ENCODE peak calls at places on chromosomes 11 and 22, in five cellular contexts. One of them, this sample, is unnamed. For H3K36me3, the result is how much of the 10 kb centered on the place peaks cover.

GRCh38 chr22:31630331-31631329 is 31.4 kb downstream of the PISD start:
- DNase-seq in breast epithelium: peak
- DNase-seq in Karpas-422: peak
- DNase-seq in GM23338: peak
- DNase-seq in tibial nerve: peak
- DNase-seq in this sample: no peak

GRCh38 chr11:6812391-6813005 is 13.0 kb upstream of the OR6A2 start:
- DNase-seq in breast epithelium: no peak
- DNase-seq in Karpas-422: peak
- DNase-seq in GM23338: peak
- DNase-seq in tibial nerve: peak
- DNase-seq in this sample: peak

GRCh38 chr11:120816711-120817110 is 207.2 kb upstream of the TBCEL start:
- DNase-seq in breast epithelium: no peak
- DNase-seq in Karpas-422: no peak
- DNase-seq in GM23338: no peak
- DNase-seq in tibial nerve: no peak
- DNase-seq in this sample: no peak

GRCh38 chr11:119426142-119426541 is 3.2 kb upstream of the THY1 start:
- DNase-seq in breast epithelium: no peak
- DNase-seq in Karpas-422: no peak
- DNase-seq in GM23338: peak
- DNase-seq in tibial nerve: no peak
- DNase-seq in this sample: no peak

GRCh38 chr22:24427500-24428164 is at the start of gene ADORA2A:
- DNase-seq in breast epithelium: no peak
- DNase-seq in Karpas-422: peak
- DNase-seq in GM23338: peak
- DNase-seq in tibial nerve: no peak
- DNase-seq in this sample: no peak

GRCh38 chr11:103877221-103877620 is 159.2 kb upstream of the DDI1 start:
- DNase-seq in breast epithelium: no peak
- DNase-seq in Karpas-422: peak
- DNase-seq in GM23338: no peak
- DNase-seq in tibial nerve: no peak
- DNase-seq in this sample: no peak

GRCh38 chr11:47488674-47489394 is 39.9 kb upstream of the RAPSN start:
- DNase-seq in breast epithelium: no peak
- DNase-seq in Karpas-422: no peak
- DNase-seq in GM23338: no peak
- DNase-seq in tibial nerve: no peak
- DNase-seq in this sample: no peak

GRCh38 chr11:105960252-105961245 is 61.5 kb downstream of the MSANTD4 start:
- DNase-seq in breast epithelium: no peak
- DNase-seq in Karpas-422: no peak
- DNase-seq in GM23338: peak
- DNase-seq in tibial nerve: no peak
- DNase-seq in this sample: no peak

GRCh38 chr11:105181521-105181920 is 42.0 kb upstream of the CARD18 start:
- DNase-seq in breast epithelium: no peak
- DNase-seq in Karpas-422: no peak
- DNase-seq in GM23338: no peak
- DNase-seq in tibial nerve: no peak
- DNase-seq in this sample: no peak

GRCh38 chr11:116376547-116376946 is 396.2 kb downstream of the BUD13 start:
- DNase-seq in breast epithelium: no peak
- DNase-seq in Karpas-422: no peak
- DNase-seq in GM23338: no peak
- DNase-seq in tibial nerve: no peak
- DNase-seq in this sample: no peak

GRCh38 chr22:48100685-48101417 is 1338.4 kb downstream of the TBC1D22A start:
- DNase-seq in breast epithelium: peak
- DNase-seq in Karpas-422: no peak
- DNase-seq in GM23338: no peak
- DNase-seq in tibial nerve: no peak
- DNase-seq in this sample: no peak

GRCh38 chr22:40401532-40401931 is 31.1 kb downstream of the SGSM3 start:
- DNase-seq in breast epithelium: no peak
- DNase-seq in Karpas-422: no peak
- DNase-seq in GM23338: no peak
- DNase-seq in tibial nerve: no peak
- DNase-seq in this sample: no peak

GRCh38 chr11:62707277-62707771 is at the start of the genes BSCL2 and GNG3:
- DNase-seq in breast epithelium: no peak
- DNase-seq in Karpas-422: peak
- DNase-seq in GM23338: peak
- DNase-seq in tibial nerve: no peak
- DNase-seq in this sample: no peak

GRCh38 chr11:71385091-71385490 is 63.1 kb downstream of the DHCR7 start:
- DNase-seq in breast epithelium: no peak
- DNase-seq in Karpas-422: no peak
- DNase-seq in GM23338: no peak
- DNase-seq in tibial nerve: no peak
- DNase-seq in this sample: no peak

GRCh38 chr11:64864473-64865285 is 13.7 kb downstream of the EHD1 start:
- DNase-seq in breast epithelium: no peak
- DNase-seq in Karpas-422: no peak
- DNase-seq in GM23338: no peak
- DNase-seq in tibial nerve: peak
- DNase-seq in this sample: no peak

GRCh38 chr11:128098840-128099239 is 488.5 kb downstream of the ETS1 start:
- DNase-seq in breast epithelium: no peak
- DNase-seq in Karpas-422: no peak
- DNase-seq in GM23338: peak
- DNase-seq in tibial nerve: no peak
- DNase-seq in this sample: no peak

GRCh38 chr11:112834277-112834755 is 126.9 kb upstream of the NCAM1 start:
- DNase-seq in breast epithelium: no peak
- DNase-seq in Karpas-422: no peak
- DNase-seq in GM23338: no peak
- DNase-seq in tibial nerve: no peak
- DNase-seq in this sample: no peak

GRCh38 chr11:43818220-43818619 is 62.4 kb upstream of the ALKBH3 start:
- DNase-seq in breast epithelium: no peak
- DNase-seq in Karpas-422: no peak
- DNase-seq in GM23338: no peak
- DNase-seq in tibial nerve: no peak
- DNase-seq in this sample: no peak

GRCh38 chr22:25477358-25477757 is 87.1 kb upstream of the GRK3 start:
- DNase-seq in breast epithelium: no peak
- DNase-seq in Karpas-422: no peak
- DNase-seq in GM23338: no peak
- DNase-seq in tibial nerve: no peak
- DNase-seq in this sample: no peak

GRCh38 chr11:28679795-28680194 is 571.6 kb downstream of the METTL15 start:
- DNase-seq in breast epithelium: no peak
- DNase-seq in Karpas-422: no peak
- DNase-seq in GM23338: no peak
- DNase-seq in tibial nerve: no peak
- DNase-seq in this sample: no peak

GRCh38 chr22:38187413-38188212 is 6.0 kb upstream of the PLA2G6 start:
- DNase-seq in breast epithelium: no peak
- DNase-seq in Karpas-422: no peak
- DNase-seq in GM23338: no peak
- DNase-seq in tibial nerve: no peak
- DNase-seq in this sample: no peak

GRCh38 chr11:111910637-111911562 is 670 bp downstream of the CRYAB start:
- DNase-seq in breast epithelium: no peak
- DNase-seq in Karpas-422: no peak
- DNase-seq in GM23338: no peak
- DNase-seq in tibial nerve: no peak
- DNase-seq in this sample: no peak

GRCh38 chr11:16148301-16148787 is 208.0 kb downstream of the SOX6 start:
- DNase-seq in breast epithelium: no peak
- DNase-seq in Karpas-422: no peak
- DNase-seq in GM23338: no peak
- DNase-seq in tibial nerve: peak
- DNase-seq in this sample: no peak

GRCh38 chr11:102240502-102240901 is 76.8 kb upstream of the BIRC3 start:
- DNase-seq in breast epithelium: no peak
- DNase-seq in Karpas-422: no peak
- DNase-seq in GM23338: no peak
- DNase-seq in tibial nerve: no peak
- DNase-seq in this sample: no peak

GRCh38 chr22:44037519-44038370 is 13.6 kb downstream of the PARVB start:
- DNase-seq in breast epithelium: no peak
- DNase-seq in Karpas-422: no peak
- DNase-seq in GM23338: no peak
- DNase-seq in tibial nerve: peak
- DNase-seq in this sample: peak

GRCh38 chr11:86021390-86021789 is 47.5 kb downstream of the PICALM start:
- DNase-seq in breast epithelium: no peak
- DNase-seq in Karpas-422: no peak
- DNase-seq in GM23338: no peak
- DNase-seq in tibial nerve: no peak
- DNase-seq in this sample: no peak

GRCh38 chr22:50701076-50701419 is 28.4 kb downstream of the SHANK3 start:
- DNase-seq in breast epithelium: no peak
- DNase-seq in Karpas-422: no peak
- DNase-seq in GM23338: no peak
- DNase-seq in tibial nerve: no peak
- DNase-seq in this sample: no peak

GRCh38 chr11:95544095-95544795 is 245.3 kb downstream of the FAM76B start:
- DNase-seq in breast epithelium: no peak
- DNase-seq in Karpas-422: no peak
- DNase-seq in GM23338: no peak
- DNase-seq in tibial nerve: no peak
- DNase-seq in this sample: no peak

GRCh38 chr11:46417711-46418110 is 26.1 kb upstream of the CHRM4 start:
- DNase-seq in breast epithelium: no peak
- DNase-seq in Karpas-422: no peak
- DNase-seq in GM23338: peak
- DNase-seq in tibial nerve: no peak
- DNase-seq in this sample: no peak
- H3K36me3 ChIP-seq in breast epithelium: under half
- H3K36me3 ChIP-seq in Karpas-422: under half
- H3K36me3 ChIP-seq in GM23338: under half
- H3K36me3 ChIP-seq in tibial nerve: under half
- H3K36me3 ChIP-seq in this sample: under half

DNA sequence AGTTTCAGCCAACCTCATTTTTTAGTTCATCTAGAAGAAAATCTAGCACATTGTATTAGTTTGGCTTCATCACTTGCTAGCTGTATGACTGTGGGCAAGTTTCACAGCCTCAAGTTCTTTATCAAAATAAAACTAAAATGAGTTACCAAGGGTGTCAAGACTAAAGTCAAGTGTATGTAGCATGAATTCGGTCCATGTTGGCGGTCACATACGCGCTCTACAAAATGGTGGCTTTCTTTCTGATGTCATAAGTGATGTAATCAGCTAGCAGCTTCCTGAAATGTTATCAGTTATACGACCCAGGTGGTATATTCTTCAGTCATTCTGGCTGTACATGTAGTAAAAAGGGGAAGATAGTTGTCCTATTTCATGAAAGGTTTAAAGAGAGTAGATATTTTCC is 50.5 kb downstream of the POLD3 start:
- DNase-seq in breast epithelium: no peak
- DNase-seq in Karpas-422: no peak
- DNase-seq in GM23338: no peak
- DNase-seq in tibial nerve: no peak
- DNase-seq in this sample: no peak
- H3K36me3 ChIP-seq in breast epithelium: under half
- H3K36me3 ChIP-seq in Karpas-422: under half
- H3K36me3 ChIP-seq in GM23338: under half
- H3K36me3 ChIP-seq in tibial nerve: under half
- H3K36me3 ChIP-seq in this sample: under half

GRCh38 chr11:10503217-10503616 is 37.8 kb downstream of the RNF141 start:
- DNase-seq in breast epithelium: no peak
- DNase-seq in Karpas-422: no peak
- DNase-seq in GM23338: no peak
- DNase-seq in tibial nerve: no peak
- DNase-seq in this sample: no peak
- H3K36me3 ChIP-seq in breast epithelium: under half
- H3K36me3 ChIP-seq in Karpas-422: under half
- H3K36me3 ChIP-seq in GM23338: under half
- H3K36me3 ChIP-seq in tibial nerve: under half
- H3K36me3 ChIP-seq in this sample: half or more

DNA sequence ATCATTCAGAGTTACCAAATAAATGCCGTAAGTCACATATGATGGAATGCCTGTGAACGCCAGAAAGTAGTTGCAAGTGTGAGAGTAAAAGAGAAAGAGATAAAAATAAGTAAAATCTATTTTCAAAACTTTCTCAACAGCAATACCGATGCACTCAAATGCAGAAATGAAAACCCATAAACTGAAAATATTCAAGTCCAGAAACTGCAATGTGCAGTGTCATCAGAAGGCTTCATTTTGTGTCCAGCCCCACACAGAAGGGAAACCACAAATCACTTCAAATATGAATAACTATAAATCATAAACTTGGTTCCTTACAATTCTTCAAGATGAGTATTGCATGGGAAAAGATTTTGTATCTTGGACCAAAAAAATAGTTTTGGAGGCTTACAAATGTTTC is 375.2 kb upstream of the ANO5 start:
- DNase-seq in breast epithelium: no peak
- DNase-seq in Karpas-422: no peak
- DNase-seq in GM23338: no peak
- DNase-seq in tibial nerve: no peak
- DNase-seq in this sample: no peak
- H3K36me3 ChIP-seq in breast epithelium: under half
- H3K36me3 ChIP-seq in Karpas-422: under half
- H3K36me3 ChIP-seq in GM23338: under half
- H3K36me3 ChIP-seq in tibial nerve: under half
- H3K36me3 ChIP-seq in this sample: under half

DNA sequence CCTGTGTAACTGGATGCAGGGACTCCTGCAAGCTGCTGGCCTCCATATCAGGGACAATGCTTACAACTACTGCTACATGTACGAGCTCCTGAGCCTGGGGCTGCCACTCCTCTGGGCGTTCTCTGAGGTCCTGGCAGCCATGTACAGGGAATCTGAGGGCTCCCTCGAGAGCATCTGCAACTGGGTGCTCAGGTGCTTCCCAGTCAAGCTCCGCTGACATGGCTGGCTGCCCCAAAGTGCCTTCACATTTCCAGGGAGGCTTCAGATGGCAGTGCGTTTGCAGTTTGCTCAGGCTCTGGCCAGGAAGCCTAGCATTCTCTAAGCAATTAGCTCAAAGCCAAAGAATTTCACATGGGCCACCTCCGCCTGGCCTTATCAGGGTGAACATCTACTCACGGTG is 117.4 kb upstream of the PARVA start:
- DNase-seq in breast epithelium: no peak
- DNase-seq in Karpas-422: no peak
- DNase-seq in GM23338: no peak
- DNase-seq in tibial nerve: no peak
- DNase-seq in this sample: no peak
- H3K36me3 ChIP-seq in breast epithelium: under half
- H3K36me3 ChIP-seq in Karpas-422: under half
- H3K36me3 ChIP-seq in GM23338: under half
- H3K36me3 ChIP-seq in tibial nerve: under half
- H3K36me3 ChIP-seq in this sample: under half